ENCODE peak calls at places on chromosomes 16 and 17, in four cellular contexts. C is PC-9, E is body of pancreas, I is RWPE1. G is an unnamed sample.

GRCh38 chr16:2787961-2788360 is 601 bp upstream of the PRSS33 start:
- DNase-seq in C (no peak), E (no peak), I (no peak), G (no peak)

GRCh38 chr17:32335647-32336046 is 6.3 kb downstream of the C17orf75 start:
- DNase-seq in C (no peak), E (no peak), I (no peak), G (no peak)

GRCh38 chr17:50668838-50669581 is 34.3 kb downstream of the ABCC3 start:
- DNase-seq in C (no peak), E (no peak), I (no peak), G (no peak)

GRCh38 chr16:27730703-27731220 is 180.8 kb downstream of the KATNIP start:
- DNase-seq in C (no peak), E (no peak), I (no peak), G (no peak)

GRCh38 chr16:85607331-85607765 is 5.8 kb upstream of the GSE1 start:
- DNase-seq in C (no peak), E (no peak), I (no peak), G (no peak)

GRCh38 chr17:77687921-77688320 is 270.6 kb upstream of the TNRC6C start:
- DNase-seq in C (no peak), E (no peak), I (no peak), G (no peak)

GRCh38 chr17:5110816-5111215 is 862 bp downstream of the ZNF232 start:
- DNase-seq in C (no peak), E (no peak), I (no peak), G (no peak)

GRCh38 chr16:82088483-82088882 is 53.4 kb downstream of the HSD17B2 start:
- DNase-seq in C (no peak), E (no peak), I (no peak), G (no peak)

GRCh38 chr16:72997141-72997542 is 50.8 kb downstream of the ZFHX3 start:
- DNase-seq in C (peak), E (peak), I (peak), G (no peak)

GRCh38 chr17:82942166-82943130 is 102.6 kb upstream of the ZNF750 start:
- DNase-seq in C (no peak), E (no peak), I (no peak), G (no peak)

GRCh38 chr17:55607736-55608341 is 96.6 kb upstream of the SMIM36 start:
- DNase-seq in C (peak), E (peak), I (no peak), G (no peak)

GRCh38 chr16:84045818-84046470 is 3.3 kb upstream of the SLC38A8 start:
- DNase-seq in C (no peak), E (no peak), I (no peak), G (no peak)

DNA sequence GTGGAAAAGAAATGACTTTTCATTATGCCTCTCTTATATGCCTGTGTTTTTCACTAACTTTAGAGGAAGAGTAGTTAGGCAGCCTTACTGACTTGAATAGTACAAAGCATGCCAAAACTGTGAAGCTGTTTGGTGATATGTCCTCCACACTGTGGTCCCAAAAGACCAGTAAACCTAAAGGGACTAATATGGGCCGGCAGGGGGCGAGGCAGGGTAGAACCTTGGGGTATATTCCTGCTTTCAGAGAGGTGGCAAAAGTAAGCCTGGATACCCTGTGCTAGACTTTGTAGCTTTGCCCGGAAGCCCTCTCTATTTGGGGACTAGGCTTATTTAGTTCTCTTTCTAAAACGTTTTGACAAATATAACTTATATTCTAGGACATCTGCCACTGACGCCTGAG is 36.5 kb upstream of the VWA3A start:
- DNase-seq in C (no peak), E (no peak), I (no peak), G (no peak)
- TF ChIP-seq CTCF in C (no peak), E (no peak), I (no peak), G (peak)

GRCh38 chr16:63719926-63720325 is 1401.9 kb downstream of the CDH11 start:
- DNase-seq in C (no peak), E (no peak), I (no peak), G (no peak)

GRCh38 chr16:63714876-63715275 is 1407.0 kb downstream of the CDH11 start:
- DNase-seq in C (no peak), E (no peak), I (no peak), G (no peak)

GRCh38 chr16:63720848-63721247 is 1401.0 kb downstream of the CDH11 start:
- DNase-seq in C (no peak), E (no peak), I (no peak), G (no peak)
- TF ChIP-seq CTCF in C (no peak), E (no peak), I (no peak), G (no peak)

GRCh38 chr16:70644763-70645597 is 1.4 kb upstream of the IL34 start:
- DNase-seq in C (no peak), E (no peak), I (no peak), G (no peak)
- TF ChIP-seq CTCF in C (no peak), E (no peak), I (no peak), G (no peak)

GRCh38 chr16:63361032-63361624 is 1324.9 kb upstream of the CDH8 start:
- DNase-seq in C (no peak), E (no peak), I (peak), G (peak)
- TF ChIP-seq CTCF in C (peak), E (peak), I (peak), G (no peak)

DNA sequence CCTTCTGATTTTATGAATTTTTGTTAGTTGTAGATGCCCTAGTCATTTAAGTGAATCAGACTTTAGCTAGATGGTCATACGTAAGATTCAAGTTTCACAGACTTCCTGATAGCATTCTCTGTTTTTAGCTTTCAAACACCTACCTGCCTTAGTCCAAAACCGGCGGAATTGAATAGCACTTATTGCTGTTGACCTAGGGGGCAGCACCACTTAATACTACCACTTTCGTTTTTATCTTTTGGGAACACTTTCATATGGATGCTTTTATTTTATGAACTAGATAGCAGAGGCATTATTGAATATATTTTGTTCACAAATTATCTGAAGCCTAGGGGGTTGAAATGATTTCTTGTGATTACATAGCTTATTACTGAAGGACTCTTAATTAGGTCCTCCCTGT is 31.5 kb downstream of the TADA2A start:
- DNase-seq in C (no peak), E (no peak), I (no peak), G (no peak)
- TF ChIP-seq CTCF in C (peak), E (no peak), I (peak), G (peak)

DNA sequence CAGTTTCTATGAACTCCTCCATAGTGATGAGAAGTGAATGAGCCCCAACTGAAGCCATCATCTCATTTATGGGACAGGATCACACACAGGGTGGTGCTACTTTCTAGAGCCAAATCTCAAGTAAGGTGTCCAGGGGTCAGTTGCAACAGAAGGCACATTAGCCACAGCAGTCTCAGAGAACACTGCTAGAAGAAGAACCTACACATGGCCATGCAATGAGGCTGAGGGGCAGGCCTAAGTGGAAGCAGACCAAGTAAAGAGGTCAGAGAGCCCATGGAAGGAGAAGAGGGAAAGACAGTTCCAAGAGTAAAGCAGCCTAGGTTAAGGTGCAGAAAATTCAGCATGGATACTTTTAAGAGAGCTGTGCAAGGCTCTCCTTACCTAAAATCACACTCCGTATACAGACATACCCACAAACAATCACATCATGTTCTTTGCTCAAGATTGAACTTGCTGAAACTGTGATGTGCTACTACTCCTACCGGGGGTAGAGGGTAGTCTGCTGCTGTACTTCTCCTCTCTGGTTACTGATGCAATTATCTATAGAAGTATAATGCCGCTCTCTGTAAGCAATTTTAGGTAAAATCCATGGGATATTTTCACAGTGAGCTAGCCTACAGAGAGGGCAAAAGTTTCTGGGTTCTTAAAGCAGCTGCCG is 1.7 kb downstream of the ABCA8 start:
- DNase-seq in C (no peak), E (no peak), I (no peak), G (no peak)
- TF ChIP-seq CTCF in C (no peak), E (no peak), I (no peak), G (no peak)

GRCh38 chr17:60745544-60745943 is 67.9 kb downstream of the BCAS3 start:
- DNase-seq in C (no peak), E (no peak), I (no peak), G (no peak)
- TF ChIP-seq CTCF in C (no peak), E (peak), I (peak), G (no peak)

DNA sequence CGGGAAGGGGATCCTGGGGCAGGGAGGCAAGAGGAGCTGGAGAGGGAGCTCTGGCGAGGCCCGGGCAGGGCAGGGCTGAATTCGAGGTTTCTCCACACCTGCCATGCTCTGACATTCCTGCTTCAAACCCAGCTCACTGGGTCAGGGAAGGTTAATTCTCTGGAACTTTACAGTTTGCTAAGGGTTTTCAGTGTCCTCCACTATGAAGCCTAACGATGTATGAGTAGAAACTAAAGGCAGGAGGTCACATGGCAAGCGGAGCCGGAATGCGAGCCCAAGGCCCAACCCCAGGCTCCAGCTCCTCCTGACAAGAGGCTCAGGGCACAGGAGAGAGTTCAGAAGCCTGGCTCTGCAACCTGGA is 29.2 kb downstream of the DCAKD start:
- DNase-seq in C (no peak), E (no peak), I (no peak), G (no peak)
- TF ChIP-seq CTCF in C (peak), E (no peak), I (peak), G (peak)

DNA sequence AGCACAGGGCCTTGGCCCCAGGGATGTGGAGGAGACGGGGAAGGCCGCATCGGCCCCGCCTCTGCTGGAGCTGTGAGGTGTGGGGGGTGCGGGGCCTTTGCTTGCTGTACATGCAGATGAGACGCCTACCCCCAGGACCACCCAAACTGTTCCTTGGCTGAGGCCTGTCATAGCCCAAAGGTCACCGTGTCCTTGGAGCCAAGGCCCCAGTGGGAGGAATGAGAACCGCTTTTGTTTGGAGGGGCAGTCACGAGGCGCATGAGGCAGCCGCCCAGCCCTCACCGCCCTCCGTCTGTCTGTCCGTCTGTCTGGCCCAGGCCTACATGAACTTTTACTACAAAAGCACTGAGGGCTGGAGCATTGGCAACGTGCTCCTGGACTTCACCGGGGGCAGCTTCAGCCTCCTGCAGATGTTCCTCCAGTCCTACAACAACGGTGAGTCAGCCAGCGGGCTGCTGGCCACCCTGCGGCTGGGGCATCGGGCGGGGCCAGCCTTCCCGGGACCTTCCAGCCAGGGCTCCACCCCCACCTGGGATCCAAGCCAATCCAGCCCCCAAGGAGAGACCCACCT is 8.8 kb downstream of the TAX1BP3 start:
- DNase-seq in C (peak), E (peak), I (peak), G (no peak)
- TF ChIP-seq CTCF in C (no peak), E (no peak), I (no peak), G (peak)

GRCh38 chr16:636206-637080 is at the start of gene METTL26:
- DNase-seq in C (peak), E (peak), I (peak), G (peak)
- TF ChIP-seq CTCF in C (no peak), E (peak), I (no peak), G (no peak)